ENCODE peak calls at places on chromosomes 16 and 17, in six cellular contexts. I, J, F, B, U and K are unnamed samples. For H3K4me1, the result is how much of the 10 kb centered on the place peaks cover.

GRCh38 chr16:23408242-23409201 is 44.5 kb downstream of the COG7 start:
- DNase-seq in I (peak), J (no peak), F (peak), B (no peak), U (no peak), K (peak)

GRCh38 chr16:9206156-9206555 is 114.7 kb downstream of the HAPSTR1 start:
- DNase-seq in I (no peak), J (no peak), F (no peak), B (no peak), U (no peak), K (no peak)

GRCh38 chr17:18381953-18382245 is 4.3 kb downstream of the EVPLL start:
- DNase-seq in I (no peak), J (no peak), F (no peak), B (no peak), U (no peak), K (no peak)

GRCh38 chr16:62363451-62363850 is 327.2 kb upstream of the CDH8 start:
- DNase-seq in I (no peak), J (peak), F (peak), B (no peak), U (no peak), K (no peak)

GRCh38 chr16:14309001-14309886 is 238.1 kb downstream of the MRTFB start:
- DNase-seq in I (no peak), J (peak), F (peak), B (no peak), U (no peak), K (peak)

GRCh38 chr17:77598241-77598620 is 360.3 kb upstream of the TNRC6C start:
- DNase-seq in I (no peak), J (no peak), F (no peak), B (no peak), U (no peak), K (no peak)

GRCh38 chr17:74642556-74642955 is 19.0 kb upstream of the CD300E start:
- DNase-seq in I (no peak), J (no peak), F (peak), B (no peak), U (no peak), K (no peak)

GRCh38 chr17:46029627-46030026 is 30.6 kb downstream of the STH start:
- DNase-seq in I (no peak), J (no peak), F (no peak), B (no peak), U (no peak), K (peak)

GRCh38 chr16:27109666-27110523 is 43.2 kb downstream of the C16orf82 start:
- DNase-seq in I (peak), J (peak), F (peak), B (no peak), U (peak), K (peak)

GRCh38 chr17:62674841-62675240 is 47.4 kb downstream of the MRC2 start:
- DNase-seq in I (no peak), J (no peak), F (no peak), B (peak), U (no peak), K (no peak)

GRCh38 chr16:28210979-28211505 is 723 bp downstream of the XPO6 start:
- DNase-seq in I (peak), J (no peak), F (peak), B (peak), U (peak), K (peak)

GRCh38 chr17:2085648-2085949 is 30.7 kb downstream of the HIC1 start:
- DNase-seq in I (peak), J (no peak), F (no peak), B (no peak), U (no peak), K (no peak)

GRCh38 chr16:1884889-1885288 is 12.9 kb upstream of the MEIOB start:
- DNase-seq in I (no peak), J (no peak), F (no peak), B (no peak), U (no peak), K (no peak)

GRCh38 chr16:66572356-66572755 is 6.1 kb downstream of the CMTM1 start:
- DNase-seq in I (no peak), J (no peak), F (no peak), B (no peak), U (no peak), K (no peak)

GRCh38 chr16:66528294-66528693 is 21.6 kb downstream of the TK2 start:
- DNase-seq in I (no peak), J (no peak), F (no peak), B (no peak), U (no peak), K (no peak)

GRCh38 chr16:28534542-28535373 is 4.0 kb downstream of the NUPR1 start:
- DNase-seq in I (peak), J (no peak), F (no peak), B (no peak), U (no peak), K (peak)

GRCh38 chr17:12693640-12694039 is 27.9 kb downstream of the MYOCD start:
- DNase-seq in I (no peak), J (no peak), F (no peak), B (no peak), U (no peak), K (no peak)

GRCh38 chr16:3003582-3004270 is 9.0 kb upstream of the CLDN9 start:
- DNase-seq in I (peak), J (peak), F (peak), B (peak), U (peak), K (peak)

GRCh38 chr16:11886881-11887280 is 28.9 kb downstream of the GSPT1 start:
- DNase-seq in I (no peak), J (no peak), F (no peak), B (no peak), U (no peak), K (no peak)

GRCh38 chr16:67179421-67180080 is 4.2 kb downstream of the MATCAP1 start:
- DNase-seq in I (no peak), J (peak), F (peak), B (no peak), U (no peak), K (no peak)

GRCh38 chr16:58026705-58027340 is 1.3 kb downstream of the MMP15 start:
- DNase-seq in I (peak), J (no peak), F (no peak), B (no peak), U (peak), K (peak)

GRCh38 chr17:12591336-12591735 is 74.4 kb upstream of the MYOCD start:
- DNase-seq in I (no peak), J (peak), F (peak), B (no peak), U (no peak), K (no peak)

GRCh38 chr17:72445055-72445991 is 324.5 kb downstream of the SOX9 start:
- DNase-seq in I (no peak), J (no peak), F (no peak), B (no peak), U (peak), K (no peak)

GRCh38 chr16:25033852-25034251 is 18.7 kb upstream of the ARHGAP17 start:
- DNase-seq in I (no peak), J (no peak), F (no peak), B (no peak), U (no peak), K (no peak)

GRCh38 chr17:5282639-5283217 is 644 bp downstream of the RABEP1 start:
- DNase-seq in I (peak), J (no peak), F (peak), B (no peak), U (no peak), K (peak)

GRCh38 chr17:35073183-35073790 is 9.8 kb upstream of the RFFL start:
- DNase-seq in I (no peak), J (no peak), F (no peak), B (no peak), U (no peak), K (no peak)

GRCh38 chr16:27320261-27321012 is 6.7 kb downstream of the IL4R start:
- DNase-seq in I (no peak), J (no peak), F (no peak), B (no peak), U (no peak), K (no peak)

GRCh38 chr17:81285179-81285878 is 9.8 kb downstream of the SLC38A10 start:
- DNase-seq in I (peak), J (no peak), F (no peak), B (no peak), U (no peak), K (peak)

GRCh38 chr16:80006175-80006895 is 405.8 kb upstream of the MAF start:
- DNase-seq in I (peak), J (no peak), F (no peak), B (no peak), U (peak), K (no peak)

GRCh38 chr17:29212681-29213121 is 32.5 kb upstream of the MYO18A start:
- DNase-seq in I (no peak), J (no peak), F (no peak), B (no peak), U (no peak), K (no peak)

GRCh38 chr17:751269-752001 is 629 bp downstream of the GEMIN4 start:
- DNase-seq in I (peak), J (no peak), F (no peak), B (no peak), U (peak), K (peak)

DNA sequence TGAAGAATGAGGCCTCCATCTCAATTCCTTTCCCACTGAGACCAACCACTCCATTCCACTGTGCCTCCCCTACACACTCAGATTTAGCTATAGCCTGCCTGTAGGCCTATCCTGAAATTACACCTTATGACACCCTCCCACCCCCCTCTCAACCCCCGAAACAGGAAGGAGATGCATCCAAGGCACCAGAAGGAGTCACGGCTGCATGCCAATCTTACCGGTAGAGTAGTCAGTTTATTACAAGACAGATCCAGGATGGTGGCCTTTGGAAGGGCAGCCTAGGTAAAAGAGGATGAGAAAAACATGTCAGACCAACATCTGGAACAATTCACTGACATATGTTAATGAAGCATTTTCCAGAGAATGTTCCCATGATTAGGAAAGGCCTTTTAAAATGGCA is 2.6 kb downstream of the LRRC59 start:
- DNase-seq in I (no peak), J (no peak), F (no peak), B (no peak), U (no peak), K (peak)
- H3K4me1 ChIP-seq in I (under half), J (under half), F (under half), B (under half), U (under half), K (half or more)

DNA sequence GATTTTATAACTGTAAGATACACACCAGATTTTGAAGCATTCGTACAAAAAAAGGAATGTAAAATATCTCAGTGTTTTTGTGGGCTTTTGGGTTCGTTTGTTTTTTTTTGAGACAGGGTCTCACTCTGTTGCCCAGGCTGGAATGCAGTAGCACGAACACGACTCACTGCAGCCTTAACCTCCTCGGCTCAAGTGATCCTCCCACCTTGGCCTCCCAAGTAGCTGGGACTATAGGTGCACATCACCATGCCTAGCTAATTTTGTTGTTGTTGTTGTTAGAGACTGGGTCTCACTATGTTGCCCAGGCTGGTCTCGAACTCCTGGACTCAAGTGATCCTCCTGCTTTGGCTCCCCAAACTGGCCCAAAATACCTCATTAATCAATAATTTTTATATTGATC is 15.9 kb downstream of the STAT5B start:
- DNase-seq in I (no peak), J (no peak), F (no peak), B (no peak), U (no peak), K (no peak)
- H3K4me1 ChIP-seq in I (under half), J (under half), F (under half), B (under half), U (under half), K (under half)

GRCh38 chr17:57954421-57955182 is 610 bp downstream of the CUEDC1 start:
- DNase-seq in I (peak), J (peak), F (peak), B (no peak), U (peak), K (peak)
- H3K4me1 ChIP-seq in I (half or more), J (under half), F (under half), B (under half), U (half or more), K (under half)

GRCh38 chr16:4803479-4804243 is 1.2 kb upstream of the ROGDI start:
- DNase-seq in I (no peak), J (no peak), F (no peak), B (no peak), U (no peak), K (no peak)
- H3K4me1 ChIP-seq in I (half or more), J (under half), F (under half), B (under half), U (under half), K (under half)

GRCh38 chr17:8818047-8818446 is 18.9 kb upstream of the MFSD6L start:
- DNase-seq in I (no peak), J (peak), F (no peak), B (no peak), U (no peak), K (no peak)
- H3K4me1 ChIP-seq in I (under half), J (under half), F (under half), B (under half), U (under half), K (under half)

DNA sequence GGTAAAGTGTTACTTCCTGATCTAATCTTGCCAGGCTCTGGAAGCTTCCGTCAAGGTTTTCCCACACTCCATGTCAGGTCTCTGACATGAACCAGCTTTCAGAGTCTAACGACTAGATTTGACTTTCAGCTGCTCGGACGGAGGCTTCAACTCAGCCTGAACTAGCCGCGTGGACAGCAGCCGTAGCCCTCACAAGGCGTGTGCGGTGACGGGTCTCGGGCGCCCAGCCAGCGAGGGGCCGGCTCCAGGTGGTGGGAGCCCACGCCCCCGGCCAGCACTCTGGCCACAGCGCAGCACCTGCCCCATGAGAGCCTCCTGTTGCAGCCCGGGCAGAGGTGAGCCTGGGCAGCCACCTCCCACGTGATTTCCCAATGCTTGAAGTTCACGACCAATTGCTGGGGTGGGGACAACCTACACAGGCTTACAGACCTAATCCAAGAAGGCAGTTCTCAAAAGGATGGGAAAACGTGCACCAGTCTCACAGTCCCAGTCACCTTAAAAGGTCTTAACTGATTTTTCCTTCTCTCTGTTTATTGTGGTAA is 45.5 kb downstream of the TBC1D16 start:
- DNase-seq in I (no peak), J (no peak), F (no peak), B (no peak), U (no peak), K (no peak)
- H3K4me1 ChIP-seq in I (half or more), J (under half), F (under half), B (under half), U (half or more), K (half or more)

GRCh38 chr16:83809092-83809491 is 1.3 kb downstream of the HSBP1 start:
- DNase-seq in I (no peak), J (no peak), F (no peak), B (no peak), U (no peak), K (no peak)

GRCh38 chr16:83808573-83809014 is 816 bp downstream of the HSBP1 start:
- DNase-seq in I (no peak), J (no peak), F (no peak), B (no peak), U (no peak), K (no peak)

GRCh38 chr16:83806721-83807120 is 1.1 kb upstream of the HSBP1 start:
- DNase-seq in I (no peak), J (no peak), F (no peak), B (no peak), U (no peak), K (no peak)

GRCh38 chr16:83807327-83807709 is 460 bp upstream of the HSBP1 start:
- DNase-seq in I (no peak), J (no peak), F (no peak), B (no peak), U (no peak), K (no peak)

GRCh38 chr16:83807710-83808572 is at the start of gene HSBP1:
- DNase-seq in I (peak), J (peak), F (peak), B (peak), U (peak), K (peak)
- H3K4me1 ChIP-seq in I (half or more), J (under half), F (under half), B (under half), U (under half), K (under half)

DNA sequence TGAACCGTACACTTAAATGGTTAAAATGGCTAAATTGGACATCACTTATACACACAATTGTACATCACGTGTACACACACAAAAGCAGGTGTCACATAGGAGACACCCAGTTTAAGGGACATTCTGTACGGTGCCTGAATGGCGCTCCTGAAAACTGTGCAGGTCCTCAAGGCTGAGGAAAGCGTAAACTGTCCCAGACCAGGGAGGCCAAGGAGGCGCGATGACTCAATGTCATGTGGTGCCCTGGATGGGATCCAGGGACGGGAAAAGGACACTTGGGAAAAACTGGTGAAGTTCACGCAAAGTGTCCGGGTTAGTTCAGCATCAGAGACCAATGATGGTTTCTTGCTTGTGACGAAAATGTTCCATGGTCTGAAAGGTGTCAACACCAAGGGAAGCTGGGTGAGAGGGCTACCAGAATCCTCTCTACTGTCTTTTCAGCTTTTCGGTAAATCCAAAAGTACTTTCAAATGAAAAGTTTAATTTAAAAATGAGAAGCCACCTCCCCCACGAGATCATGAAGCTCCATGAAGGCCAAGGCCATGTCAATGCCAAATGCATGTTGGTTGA is 112.2 kb downstream of the CMIP start:
- DNase-seq in I (no peak), J (no peak), F (no peak), B (no peak), U (no peak), K (no peak)
- H3K4me1 ChIP-seq in I (under half), J (under half), F (under half), B (under half), U (half or more), K (under half)